ENCODE peak calls at places on chromosomes 16 and 17, in four cellular contexts. H is CD8-positive, alpha-beta T cell; P is adipocyte; B is effector memory CD4-positive, alpha-beta T cell. N is an unnamed sample.

GRCh38 chr17:751269-752001 is 629 bp downstream of the GEMIN4 start:
- DNase-seq in H (peak; percentile 60), P (peak; percentile 73), B (peak; percentile 34), N (peak; percentile 59)

GRCh38 chr17:69030145-69030544 is 30.6 kb downstream of the ABCA9 start:
- DNase-seq in H (no peak), P (peak; percentile 17), B (no peak), N (peak; percentile 20)

GRCh38 chr17:66326476-66327047 is 24.1 kb downstream of the PRKCA start:
- DNase-seq in H (no peak), P (peak; percentile 81), B (no peak), N (no peak)

GRCh38 chr17:42774066-42774750 is 959 bp downstream of the VPS25 start:
- DNase-seq in H (no peak), P (peak; percentile 37), B (no peak), N (peak; percentile 37)

GRCh38 chr17:18877104-18877503 is 19.2 kb downstream of the PRPSAP2 start:
- DNase-seq in H (no peak), P (no peak), B (no peak), N (peak; percentile 43)

GRCh38 chr17:37516131-37516561 is 26.5 kb downstream of the DUSP14 start:
- DNase-seq in H (no peak), P (no peak), B (no peak), N (no peak)

GRCh38 chr16:22386976-22387375 is 12.6 kb upstream of the CDR2 start:
- DNase-seq in H (no peak), P (peak; percentile 92), B (no peak), N (no peak)

GRCh38 chr17:29621751-29622194 is 939 bp downstream of the CORO6 start:
- DNase-seq in H (no peak), P (no peak), B (no peak), N (no peak)

GRCh38 chr16:87407511-87408112 is 15.5 kb downstream of the MAP1LC3B start:
- DNase-seq in H (no peak), P (no peak), B (no peak), N (peak; percentile 26)

GRCh38 chr16:70664325-70665112 is 18.2 kb downstream of the IL34 start:
- DNase-seq in H (no peak), P (no peak), B (no peak), N (no peak)

GRCh38 chr16:54792811-54793210 is 137.9 kb upstream of the IRX5 start:
- DNase-seq in H (no peak), P (no peak), B (no peak), N (no peak)

GRCh38 chr17:35235917-35236316 is 7.0 kb upstream of the SLFN5 start:
- DNase-seq in H (no peak), P (no peak), B (no peak), N (no peak)

GRCh38 chr17:68385490-68386215 is 71.6 kb downstream of the WIPI1 start:
- DNase-seq in H (no peak), P (no peak), B (no peak), N (no peak)

GRCh38 chr16:86931410-86931941 is 353.1 kb downstream of the FOXL1 start:
- DNase-seq in H (no peak), P (peak; percentile 77), B (no peak), N (peak; percentile 73)

GRCh38 chr17:69609495-69610315 is 195.2 kb downstream of the MAP2K6 start:
- DNase-seq in H (no peak), P (peak; percentile 52), B (no peak), N (peak; percentile 28)

GRCh38 chr16:10984509-10984908 is 40.1 kb downstream of the CLEC16A start:
- DNase-seq in H (no peak), P (no peak), B (no peak), N (no peak)

GRCh38 chr17:81917565-81918332 is at the start of gene SIRT7:
- DNase-seq in H (peak; percentile 77), P (peak; percentile 87), B (peak; percentile 79), N (peak; percentile 63)

GRCh38 chr16:12300490-12300889 is 324.0 kb downstream of the SNX29 start:
- DNase-seq in H (no peak), P (no peak), B (no peak), N (no peak)

GRCh38 chr16:88976359-88977027 is 514 bp downstream of the CBFA2T3 start:
- DNase-seq in H (no peak), P (no peak), B (no peak), N (no peak)
- H3K4me1 ChIP-seq in H (no peaks in the 10 kb centered on the region), P (no peaks in the 10 kb centered on the region), B (no peaks in the 10 kb centered on the region), N (no peaks in the 10 kb centered on the region)

DNA sequence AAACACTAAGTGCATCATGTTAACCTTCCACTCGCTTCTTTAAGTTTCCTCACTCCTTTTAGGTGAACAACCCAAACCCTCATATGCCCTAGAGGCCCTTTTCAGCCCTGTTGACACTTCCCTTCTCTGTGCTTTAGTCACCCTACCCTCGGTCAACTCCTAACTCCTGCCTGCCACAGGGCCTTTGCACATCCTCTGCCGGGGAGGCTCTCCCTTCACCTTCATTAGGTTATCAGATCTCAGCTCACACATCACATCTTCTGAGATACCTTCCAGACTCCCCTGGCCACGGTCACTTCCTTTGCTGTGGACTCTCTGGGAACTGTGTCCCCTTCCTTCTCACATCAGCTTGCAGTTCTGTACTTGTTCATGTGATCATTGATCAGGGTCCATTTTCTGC is 574.4 kb downstream of the MAF start:
- DNase-seq in H (no peak), P (no peak), B (no peak), N (no peak)
- H3K4me1 ChIP-seq in H (no peaks in the 10 kb centered on the region), P (no peaks in the 10 kb centered on the region), B (no peaks in the 10 kb centered on the region), N (no peaks in the 10 kb centered on the region)

GRCh38 chr17:56676807-56677206 is 83.3 kb downstream of the NOG start:
- DNase-seq in H (no peak), P (peak; percentile 25), B (no peak), N (peak; percentile 30)
- H3K4me1 ChIP-seq in H (peaks cover 30% of the 10 kb centered on the region), P (peaks cover 5% of the 10 kb centered on the region), B (peaks cover 17% of the 10 kb centered on the region), N (peaks cover 65% of the 10 kb centered on the region)

DNA sequence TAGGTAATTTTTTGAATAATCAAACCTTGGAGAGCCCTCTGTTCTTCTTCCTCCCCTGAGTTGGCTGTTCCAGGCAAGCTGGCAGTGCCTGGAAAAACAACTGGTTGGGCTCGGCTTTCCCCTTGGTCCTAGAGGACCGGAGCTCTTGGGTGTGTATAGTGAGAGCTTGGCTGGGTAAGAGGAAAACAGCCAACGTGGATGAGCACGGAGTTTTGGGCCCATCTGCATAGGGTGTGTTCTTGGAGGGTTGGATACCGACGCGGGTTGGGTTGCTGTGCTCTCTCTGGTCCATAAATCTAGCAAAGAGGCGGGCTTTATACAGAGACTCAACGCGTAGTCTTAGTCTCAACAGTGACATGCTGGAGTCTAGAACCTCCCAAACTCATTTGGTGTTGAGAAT is 23.2 kb downstream of the ITGB3 start:
- DNase-seq in H (no peak), P (peak; percentile 87), B (no peak), N (peak; percentile 70)
- H3K4me1 ChIP-seq in H (no peaks in the 10 kb centered on the region), P (peaks cover 55% of the 10 kb centered on the region), B (no peaks in the 10 kb centered on the region), N (peaks cover 53% of the 10 kb centered on the region)

GRCh38 chr16:24986512-24987303 is 28.5 kb downstream of the ARHGAP17 start:
- DNase-seq in H (no peak), P (peak; percentile 89), B (no peak), N (no peak)

GRCh38 chr16:24984903-24985675 is 30.1 kb downstream of the ARHGAP17 start:
- DNase-seq in H (no peak), P (no peak), B (no peak), N (no peak)

GRCh38 chr16:24984101-24984500 is 31.1 kb downstream of the ARHGAP17 start:
- DNase-seq in H (no peak), P (no peak), B (no peak), N (no peak)

GRCh38 chr16:24980077-24980793 is 34.9 kb downstream of the ARHGAP17 start:
- DNase-seq in H (no peak), P (no peak), B (no peak), N (peak; percentile 72)

GRCh38 chr16:24983521-24983920 is 31.6 kb downstream of the ARHGAP17 start:
- DNase-seq in H (no peak), P (no peak), B (no peak), N (no peak)
- H3K4me1 ChIP-seq in H (peaks cover 13% of the 10 kb centered on the region), P (peaks cover 63% of the 10 kb centered on the region), B (no peaks in the 10 kb centered on the region), N (peaks cover 35% of the 10 kb centered on the region)

DNA sequence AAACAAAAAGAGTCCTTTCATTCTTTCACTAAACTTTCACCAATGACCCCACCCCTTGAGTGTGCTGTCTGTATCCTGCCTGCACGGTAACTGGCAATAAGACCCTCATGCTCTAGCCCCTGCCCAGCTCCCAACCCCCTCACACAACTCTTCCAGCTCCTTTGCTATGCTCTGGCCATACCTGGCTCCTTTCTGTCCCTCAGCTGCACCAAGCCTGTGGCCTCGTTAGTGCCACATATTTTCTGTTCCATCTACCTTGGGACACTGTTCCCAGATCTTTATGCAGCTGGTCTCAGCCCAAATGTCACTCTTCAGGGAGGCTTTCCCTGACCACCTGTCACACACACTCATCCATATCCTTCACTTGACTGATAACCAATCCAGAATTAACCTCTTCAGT is 47.3 kb downstream of the C16orf82 start:
- DNase-seq in H (no peak), P (no peak), B (no peak), N (no peak)
- H3K4me1 ChIP-seq in H (peaks cover 6% of the 10 kb centered on the region), P (peaks cover 4% of the 10 kb centered on the region), B (peaks cover 6% of the 10 kb centered on the region), N (no peaks in the 10 kb centered on the region)

N was measured in mammary epithelial cell.